ENCODE peak calls at places on chromosomes 4 and X, in seven cellular contexts. D is trophoblast cell, S is H1, Q is H9, H is neuronal stem cell, C is IMR-90, V is mesenchymal stem cell. T is an unnamed sample. For H3K27me3, the result is how much of the 10 kb centered on the place peaks cover.

GRCh38 chr4:76637704-76638361 is 202.8 kb downstream of the SHROOM3 start:
- DNase-seq in D (peak), S (no peak), Q (no peak), H (no peak), C (peak), V (no peak), T (no peak)

GRCh38 chr4:1493540-1494287 is 87.5 kb upstream of the NKX1-1 start:
- DNase-seq in D (no peak), S (no peak), Q (no peak), H (no peak), C (no peak), V (no peak), T (no peak)

GRCh38 chr4:172953896-172954568 is 214.6 kb upstream of the GALNT7 start:
- DNase-seq in D (peak), S (no peak), Q (no peak), H (no peak), C (peak), V (peak), T (no peak)

GRCh38 chrX:10074241-10074941 is 82.4 kb upstream of the CLCN4 start:
- DNase-seq in D (no peak), S (no peak), Q (no peak), H (no peak), C (no peak), V (no peak), T (no peak)

GRCh38 chr4:2619459-2619858 is 83.0 kb downstream of the FAM193A start:
- DNase-seq in D (no peak), S (no peak), Q (no peak), H (no peak), C (no peak), V (no peak), T (peak)

GRCh38 chrX:47093248-47093647 is 15.0 kb downstream of the RGN start:
- DNase-seq in D (peak), S (no peak), Q (no peak), H (no peak), C (peak), V (peak), T (no peak)

GRCh38 chr4:70183168-70183939 is 12.2 kb upstream of the ODAM start:
- DNase-seq in D (peak), S (peak), Q (peak), H (peak), C (peak), V (peak), T (peak)

GRCh38 chr4:118282692-118283091 is 70.1 kb downstream of the PRSS12 start:
- DNase-seq in D (peak), S (no peak), Q (no peak), H (no peak), C (peak), V (no peak), T (peak)

GRCh38 chrX:121333942-121334341 is 286.5 kb downstream of the GLUD2 start:
- DNase-seq in D (peak), S (no peak), Q (no peak), H (no peak), C (no peak), V (no peak), T (peak)

GRCh38 chrX:20309796-20310195 is 43.1 kb upstream of the RPS6KA3 start:
- DNase-seq in D (no peak), S (no peak), Q (no peak), H (no peak), C (peak), V (no peak), T (no peak)

GRCh38 chrX:110491846-110492620 is 133.4 kb downstream of the RTL9 start:
- DNase-seq in D (no peak), S (no peak), Q (no peak), H (no peak), C (no peak), V (no peak), T (no peak)
- H3K27me3 ChIP-seq in D (under half), S (under half), Q (under half), H (under half), C (under half), V (under half), T (under half)

GRCh38 chrX:56728321-56728720 is 722 bp upstream of the NBDY start:
- DNase-seq in D (no peak), S (no peak), Q (no peak), H (no peak), C (no peak), V (no peak), T (no peak)
- H2BK5ac ChIP-seq in D (no peak), S (no peak), Q (no peak), H (no peak), C (no peak), V (no peak), T (no peak)

GRCh38 chrX:151742311-151742710 is 7.8 kb downstream of the CNGA2 start:
- DNase-seq in D (no peak), S (no peak), Q (no peak), H (no peak), C (no peak), V (no peak), T (no peak)

GRCh38 chrX:151746502-151746901 is 12.0 kb downstream of the CNGA2 start:
- DNase-seq in D (no peak), S (no peak), Q (no peak), H (no peak), C (no peak), V (no peak), T (no peak)

GRCh38 chrX:151741606-151742005 is 7.1 kb downstream of the CNGA2 start:
- DNase-seq in D (no peak), S (no peak), Q (no peak), H (no peak), C (no peak), V (no peak), T (no peak)

GRCh38 chrX:151743651-151744470 is 9.3 kb downstream of the CNGA2 start:
- DNase-seq in D (no peak), S (no peak), Q (no peak), H (no peak), C (no peak), V (no peak), T (no peak)

GRCh38 chrX:151745651-151746050 is 11.1 kb downstream of the CNGA2 start:
- DNase-seq in D (no peak), S (no peak), Q (peak), H (no peak), C (no peak), V (no peak), T (no peak)
- H3K27me3 ChIP-seq in D (under half), S (under half), Q (under half), H (under half), C (under half), V (under half), T (under half)

GRCh38 chrX:39915596-39915995 is 182.2 kb downstream of the BCOR start:
- DNase-seq in D (no peak), S (no peak), Q (no peak), H (no peak), C (no peak), V (no peak), T (no peak)
- H2BK5ac ChIP-seq in D (no peak), S (no peak), Q (no peak), H (no peak), C (no peak), V (no peak), T (no peak)

GRCh38 chrX:106281383-106281782 is 113.3 kb downstream of the PWWP3B start:
- DNase-seq in D (no peak), S (no peak), Q (no peak), H (no peak), C (no peak), V (no peak), T (no peak)
- H3K27me3 ChIP-seq in D (under half), S (under half), Q (under half), H (under half), C (under half), V (under half), T (under half)

GRCh38 chr4:40594261-40595178 is 35.1 kb downstream of the RBM47 start:
- DNase-seq in D (no peak), S (no peak), Q (no peak), H (no peak), C (peak), V (no peak), T (no peak)
- H2BK5ac ChIP-seq in D (no peak), S (no peak), Q (no peak), H (no peak), C (peak), V (no peak), T (no peak)

DNA sequence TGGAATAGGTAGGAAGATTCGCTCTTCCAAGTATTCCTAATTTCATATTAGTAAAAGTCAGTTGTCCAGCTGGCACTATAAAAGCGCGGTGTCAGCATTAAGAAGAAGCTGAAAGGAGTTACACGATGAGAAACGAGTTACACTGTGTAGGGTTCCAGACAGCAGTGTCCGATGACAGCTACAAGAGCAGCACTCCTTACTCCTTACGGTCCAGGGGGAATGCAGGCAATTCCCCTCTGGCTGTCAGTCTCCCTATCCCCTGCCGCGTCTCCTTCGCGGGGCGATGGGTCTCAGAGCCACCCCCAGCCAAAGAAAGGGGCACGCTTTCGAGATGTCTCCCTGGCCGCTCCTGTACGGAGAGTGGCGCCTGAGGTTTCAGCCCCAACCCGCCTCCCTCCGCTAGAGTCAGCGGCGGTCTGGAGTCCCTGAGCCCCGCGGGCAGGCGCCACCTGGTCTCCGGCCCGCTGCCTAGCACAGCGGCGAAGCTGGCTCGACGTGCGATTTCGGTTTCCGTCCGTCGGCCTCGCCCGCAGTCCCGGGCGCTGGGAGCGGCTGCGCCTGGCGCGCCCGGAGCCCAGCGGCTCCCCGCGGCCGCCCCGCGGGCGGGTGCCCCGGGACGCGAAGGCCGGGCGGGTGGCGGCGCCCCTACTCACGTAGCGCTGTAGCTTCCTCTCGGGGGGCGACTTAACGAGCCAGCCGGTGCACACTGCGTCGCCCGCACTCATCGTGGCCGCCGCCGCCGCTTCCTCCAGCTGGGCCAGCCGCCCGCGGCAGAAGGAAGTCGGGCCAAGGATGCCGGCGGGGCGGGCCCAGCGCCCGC is at the start of gene GAB3:
- DNase-seq in D (peak), S (peak), Q (no peak), H (no peak), C (peak), V (peak), T (peak)
- H3K27me3 ChIP-seq in D (under half), S (under half), Q (under half), H (under half), C (under half), V (under half), T (under half)

GRCh38 chr4:184954482-184954881 is 63.8 kb upstream of the HELT start:
- DNase-seq in D (no peak), S (no peak), Q (no peak), H (no peak), C (no peak), V (no peak), T (no peak)
- H2BK5ac ChIP-seq in D (no peak), S (no peak), Q (no peak), H (peak), C (no peak), V (no peak), T (no peak)